ENCODE peak calls at places on chromosome 13, in eight cellular contexts. One of them, this sample, is unnamed.

GRCh38 chr13:28313579-28313978 is 175.2 kb downstream of the PAN3 start:
- DNase-seq in IMR-90: peak
- DNase-seq in gastrocnemius medialis: no peak
- DNase-seq in heart left ventricle: no peak
- DNase-seq in Peyer's patch: no peak
- DNase-seq in suprapubic skin: no peak
- DNase-seq in stomach: no peak
- DNase-seq in HepG2: no peak
- DNase-seq in this sample: no peak

GRCh38 chr13:27556109-27556508 is 64.2 kb downstream of the LNX2 start:
- DNase-seq in HepG2: no peak
- DNase-seq in IMR-90: peak
- DNase-seq in heart left ventricle: no peak
- DNase-seq in suprapubic skin: no peak
- DNase-seq in gastrocnemius medialis: peak
- DNase-seq in Peyer's patch: no peak
- DNase-seq in stomach: no peak
- DNase-seq in this sample: no peak

GRCh38 chr13:73025212-73026012 is 33.4 kb upstream of the KLF5 start:
- DNase-seq in IMR-90: peak
- DNase-seq in stomach: no peak
- DNase-seq in HepG2: no peak
- DNase-seq in Peyer's patch: no peak
- DNase-seq in heart left ventricle: no peak
- DNase-seq in suprapubic skin: no peak
- DNase-seq in gastrocnemius medialis: no peak
- DNase-seq in this sample: no peak

GRCh38 chr13:99431927-99432636 is 69.2 kb upstream of the TM9SF2 start:
- DNase-seq in suprapubic skin: no peak
- DNase-seq in gastrocnemius medialis: no peak
- DNase-seq in IMR-90: no peak
- DNase-seq in heart left ventricle: no peak
- DNase-seq in HepG2: no peak
- DNase-seq in stomach: no peak
- DNase-seq in Peyer's patch: no peak
- DNase-seq in this sample: no peak

GRCh38 chr13:38166121-38166520 is 183.5 kb upstream of the UFM1 start:
- DNase-seq in HepG2: no peak
- DNase-seq in heart left ventricle: no peak
- DNase-seq in IMR-90: no peak
- DNase-seq in gastrocnemius medialis: no peak
- DNase-seq in suprapubic skin: no peak
- DNase-seq in Peyer's patch: no peak
- DNase-seq in stomach: no peak
- DNase-seq in this sample: no peak

GRCh38 chr13:64782459-64782858 is 2447.7 kb downstream of the PCDH9 start:
- DNase-seq in suprapubic skin: no peak
- DNase-seq in HepG2: no peak
- DNase-seq in gastrocnemius medialis: no peak
- DNase-seq in Peyer's patch: no peak
- DNase-seq in stomach: no peak
- DNase-seq in heart left ventricle: no peak
- DNase-seq in IMR-90: no peak
- DNase-seq in this sample: no peak

GRCh38 chr13:20525144-20525600 is 485 bp downstream of the CRYL1 start:
- DNase-seq in gastrocnemius medialis: peak
- DNase-seq in heart left ventricle: peak
- DNase-seq in IMR-90: no peak
- DNase-seq in Peyer's patch: peak
- DNase-seq in HepG2: peak
- DNase-seq in suprapubic skin: peak
- DNase-seq in stomach: peak
- DNase-seq in this sample: peak

GRCh38 chr13:49620170-49620621 is 8.1 kb upstream of the ARL11 start:
- DNase-seq in heart left ventricle: no peak
- DNase-seq in HepG2: no peak
- DNase-seq in stomach: no peak
- DNase-seq in gastrocnemius medialis: no peak
- DNase-seq in Peyer's patch: no peak
- DNase-seq in IMR-90: no peak
- DNase-seq in suprapubic skin: no peak
- DNase-seq in this sample: no peak

GRCh38 chr13:107854880-107855279 is 360.5 kb downstream of the LIG4 start:
- DNase-seq in stomach: no peak
- DNase-seq in IMR-90: no peak
- DNase-seq in Peyer's patch: no peak
- DNase-seq in gastrocnemius medialis: no peak
- DNase-seq in suprapubic skin: no peak
- DNase-seq in heart left ventricle: no peak
- DNase-seq in HepG2: no peak
- DNase-seq in this sample: no peak

GRCh38 chr13:26449063-26449848 is 108.2 kb upstream of the WASF3 start:
- DNase-seq in Peyer's patch: no peak
- DNase-seq in gastrocnemius medialis: no peak
- DNase-seq in HepG2: no peak
- DNase-seq in stomach: no peak
- DNase-seq in IMR-90: peak
- DNase-seq in suprapubic skin: no peak
- DNase-seq in heart left ventricle: no peak
- DNase-seq in this sample: no peak

GRCh38 chr13:21218351-21219043 is 42.0 kb downstream of the MRPL57 start:
- DNase-seq in suprapubic skin: no peak
- DNase-seq in Peyer's patch: no peak
- DNase-seq in IMR-90: no peak
- DNase-seq in heart left ventricle: no peak
- DNase-seq in HepG2: no peak
- DNase-seq in stomach: no peak
- DNase-seq in gastrocnemius medialis: no peak
- DNase-seq in this sample: no peak

GRCh38 chr13:49791214-49791752 is 1.2 kb downstream of the KPNA3 start:
- DNase-seq in IMR-90: peak
- DNase-seq in stomach: no peak
- DNase-seq in suprapubic skin: no peak
- DNase-seq in heart left ventricle: no peak
- DNase-seq in Peyer's patch: no peak
- DNase-seq in HepG2: peak
- DNase-seq in gastrocnemius medialis: no peak
- DNase-seq in this sample: peak

GRCh38 chr13:98214707-98215106 is 37.6 kb upstream of the RNF113B start:
- DNase-seq in HepG2: no peak
- DNase-seq in stomach: peak
- DNase-seq in gastrocnemius medialis: no peak
- DNase-seq in Peyer's patch: no peak
- DNase-seq in heart left ventricle: no peak
- DNase-seq in IMR-90: no peak
- DNase-seq in suprapubic skin: no peak
- DNase-seq in this sample: peak

GRCh38 chr13:24271611-24272451 is 37.5 kb upstream of the C1QTNF9 start:
- DNase-seq in IMR-90: peak
- DNase-seq in Peyer's patch: peak
- DNase-seq in stomach: peak
- DNase-seq in HepG2: peak
- DNase-seq in heart left ventricle: peak
- DNase-seq in gastrocnemius medialis: no peak
- DNase-seq in suprapubic skin: no peak
- DNase-seq in this sample: peak

GRCh38 chr13:67135356-67135755 is 94.8 kb downstream of the PCDH9 start:
- DNase-seq in HepG2: no peak
- DNase-seq in heart left ventricle: no peak
- DNase-seq in stomach: no peak
- DNase-seq in gastrocnemius medialis: no peak
- DNase-seq in suprapubic skin: no peak
- DNase-seq in IMR-90: no peak
- DNase-seq in Peyer's patch: no peak
- DNase-seq in this sample: no peak

GRCh38 chr13:84570831-84571230 is 688.6 kb upstream of the SLITRK1 start:
- DNase-seq in IMR-90: peak
- DNase-seq in Peyer's patch: no peak
- DNase-seq in stomach: no peak
- DNase-seq in heart left ventricle: no peak
- DNase-seq in gastrocnemius medialis: no peak
- DNase-seq in suprapubic skin: no peak
- DNase-seq in HepG2: no peak
- DNase-seq in this sample: no peak

GRCh38 chr13:30864352-30865130 is 41.5 kb upstream of the MEDAG start:
- DNase-seq in gastrocnemius medialis: no peak
- DNase-seq in suprapubic skin: no peak
- DNase-seq in heart left ventricle: no peak
- DNase-seq in IMR-90: peak
- DNase-seq in Peyer's patch: no peak
- DNase-seq in HepG2: no peak
- DNase-seq in stomach: no peak
- DNase-seq in this sample: peak

DNA sequence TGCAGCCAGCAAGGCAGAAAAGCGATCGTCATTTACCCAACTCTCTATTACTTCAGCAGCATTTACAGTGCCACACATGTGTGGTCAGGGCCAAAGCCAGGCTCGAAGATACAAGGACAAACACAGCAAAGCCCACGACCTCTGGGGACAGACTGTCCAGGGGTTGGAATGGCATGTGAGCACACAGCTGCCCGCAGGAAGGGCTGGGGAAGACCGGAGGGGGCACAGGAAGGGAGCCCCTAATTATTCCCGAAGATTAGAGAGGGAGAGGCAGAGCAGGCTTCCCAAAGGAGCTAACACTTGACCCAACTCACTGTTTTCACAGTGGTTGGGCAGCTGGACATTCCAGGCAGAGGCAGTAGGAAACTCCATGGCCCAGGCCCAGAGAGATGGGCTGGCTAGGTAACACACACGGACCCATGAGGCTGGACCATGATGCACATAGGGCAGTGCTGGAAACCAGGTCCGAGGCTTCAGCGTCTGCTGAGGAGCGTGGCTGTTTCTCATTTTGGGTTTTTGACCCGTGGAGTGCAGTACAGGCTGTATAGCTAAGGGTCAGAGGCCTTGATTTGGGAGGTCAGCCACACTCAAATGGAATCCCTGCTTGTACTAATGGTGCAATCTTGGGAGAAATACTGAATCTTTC is 179.8 kb downstream of the FOXO1 start:
- DNase-seq in stomach: no peak
- DNase-seq in suprapubic skin: no peak
- DNase-seq in HepG2: no peak
- DNase-seq in Peyer's patch: no peak
- DNase-seq in heart left ventricle: no peak
- DNase-seq in IMR-90: no peak
- DNase-seq in gastrocnemius medialis: no peak
- DNase-seq in this sample: no peak
- H3K4me3 ChIP-seq in stomach: no peak
- H3K4me3 ChIP-seq in suprapubic skin: no peak
- H3K4me3 ChIP-seq in HepG2: no peak
- H3K4me3 ChIP-seq in Peyer's patch: no peak
- H3K4me3 ChIP-seq in heart left ventricle: no peak
- H3K4me3 ChIP-seq in IMR-90: no peak
- H3K4me3 ChIP-seq in gastrocnemius medialis: no peak
- H3K4me3 ChIP-seq in this sample: no peak

GRCh38 chr13:95741584-95742563 is 64.9 kb downstream of the DNAJC3 start:
- DNase-seq in heart left ventricle: no peak
- DNase-seq in stomach: no peak
- DNase-seq in IMR-90: no peak
- DNase-seq in Peyer's patch: no peak
- DNase-seq in HepG2: no peak
- DNase-seq in gastrocnemius medialis: no peak
- DNase-seq in suprapubic skin: no peak
- DNase-seq in this sample: no peak

GRCh38 chr13:95745289-95745688 is 68.3 kb downstream of the DNAJC3 start:
- DNase-seq in IMR-90: no peak
- DNase-seq in heart left ventricle: no peak
- DNase-seq in HepG2: no peak
- DNase-seq in suprapubic skin: no peak
- DNase-seq in gastrocnemius medialis: no peak
- DNase-seq in Peyer's patch: no peak
- DNase-seq in stomach: no peak
- DNase-seq in this sample: no peak

GRCh38 chr13:95743192-95743591 is 66.3 kb downstream of the DNAJC3 start:
- DNase-seq in heart left ventricle: no peak
- DNase-seq in IMR-90: no peak
- DNase-seq in Peyer's patch: no peak
- DNase-seq in HepG2: no peak
- DNase-seq in stomach: no peak
- DNase-seq in gastrocnemius medialis: no peak
- DNase-seq in suprapubic skin: no peak
- DNase-seq in this sample: no peak

GRCh38 chr13:95749545-95749944 is 72.6 kb downstream of the DNAJC3 start:
- DNase-seq in suprapubic skin: no peak
- DNase-seq in Peyer's patch: no peak
- DNase-seq in heart left ventricle: no peak
- DNase-seq in HepG2: no peak
- DNase-seq in gastrocnemius medialis: no peak
- DNase-seq in IMR-90: no peak
- DNase-seq in stomach: no peak
- DNase-seq in this sample: no peak

GRCh38 chr13:95745752-95746151 is 68.8 kb downstream of the DNAJC3 start:
- DNase-seq in Peyer's patch: no peak
- DNase-seq in suprapubic skin: no peak
- DNase-seq in HepG2: no peak
- DNase-seq in gastrocnemius medialis: no peak
- DNase-seq in stomach: no peak
- DNase-seq in IMR-90: no peak
- DNase-seq in heart left ventricle: no peak
- DNase-seq in this sample: no peak
- TF ChIP-seq POLR2A in Peyer's patch: no peak
- TF ChIP-seq POLR2A in suprapubic skin: no peak
- TF ChIP-seq POLR2A in HepG2: no peak
- TF ChIP-seq POLR2A in gastrocnemius medialis: no peak
- TF ChIP-seq POLR2A in stomach: no peak
- TF ChIP-seq POLR2A in IMR-90: no peak
- TF ChIP-seq POLR2A in heart left ventricle: no peak
- TF ChIP-seq POLR2A in this sample: no peak

GRCh38 chr13:82740442-82740841 is 1141.8 kb downstream of the SLITRK1 start:
- DNase-seq in heart left ventricle: no peak
- DNase-seq in stomach: no peak
- DNase-seq in gastrocnemius medialis: no peak
- DNase-seq in IMR-90: no peak
- DNase-seq in suprapubic skin: no peak
- DNase-seq in Peyer's patch: peak
- DNase-seq in HepG2: no peak
- DNase-seq in this sample: no peak

GRCh38 chr13:82739881-82740280 is 1142.4 kb downstream of the SLITRK1 start:
- DNase-seq in HepG2: no peak
- DNase-seq in IMR-90: peak
- DNase-seq in heart left ventricle: no peak
- DNase-seq in stomach: no peak
- DNase-seq in Peyer's patch: no peak
- DNase-seq in gastrocnemius medialis: no peak
- DNase-seq in suprapubic skin: no peak
- DNase-seq in this sample: no peak
- TF ChIP-seq CTCF in HepG2: no peak
- TF ChIP-seq CTCF in IMR-90: peak
- TF ChIP-seq CTCF in heart left ventricle: no peak
- TF ChIP-seq CTCF in stomach: no peak
- TF ChIP-seq CTCF in Peyer's patch: no peak
- TF ChIP-seq CTCF in gastrocnemius medialis: no peak
- TF ChIP-seq CTCF in suprapubic skin: no peak
- TF ChIP-seq CTCF in this sample: no peak

DNA sequence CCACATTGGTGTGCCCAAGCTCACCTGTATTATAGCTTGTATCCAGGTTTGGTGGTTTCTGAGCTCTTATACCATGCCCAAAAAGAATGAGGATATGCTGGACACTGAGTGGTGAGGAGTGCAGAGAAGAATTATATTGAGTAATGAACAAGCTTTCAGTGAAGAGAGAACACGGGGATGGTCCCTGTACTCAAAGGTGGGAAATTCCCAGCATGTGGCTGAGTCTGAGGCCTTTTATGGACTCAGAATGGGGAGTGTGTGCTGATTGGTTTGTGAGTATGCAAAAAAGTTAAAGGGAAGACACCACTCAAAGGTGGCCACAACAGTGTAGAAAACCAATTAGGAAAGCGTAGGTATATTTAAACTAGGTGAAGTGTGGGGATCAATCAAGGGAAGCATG is 191.2 kb upstream of the SLITRK6 start:
- DNase-seq in HepG2: no peak
- DNase-seq in Peyer's patch: no peak
- DNase-seq in stomach: no peak
- DNase-seq in IMR-90: no peak
- DNase-seq in heart left ventricle: no peak
- DNase-seq in suprapubic skin: no peak
- DNase-seq in gastrocnemius medialis: no peak
- DNase-seq in this sample: no peak
- H3K4me3 ChIP-seq in HepG2: no peak
- H3K4me3 ChIP-seq in Peyer's patch: no peak
- H3K4me3 ChIP-seq in stomach: no peak
- H3K4me3 ChIP-seq in IMR-90: no peak
- H3K4me3 ChIP-seq in heart left ventricle: no peak
- H3K4me3 ChIP-seq in suprapubic skin: no peak
- H3K4me3 ChIP-seq in gastrocnemius medialis: no peak
- H3K4me3 ChIP-seq in this sample: no peak